ENCODE peak calls at places on chromosome 10, in five cellular contexts. One of them, this sample, is unnamed.

GRCh38 chr10:8071006-8071405 is 16.5 kb downstream of the GATA3 start:
- DNase-seq in astrocyte of the hippocampus: no peak
- DNase-seq in frontal cortex: no peak
- DNase-seq in AML-193: no peak
- DNase-seq in AG09309: no peak
- DNase-seq in this sample: no peak

GRCh38 chr10:69345402-69345801 is 67.1 kb downstream of the HK1 start:
- DNase-seq in AG09309: no peak
- DNase-seq in astrocyte of the hippocampus: no peak
- DNase-seq in frontal cortex: no peak
- DNase-seq in AML-193: no peak
- DNase-seq in this sample: no peak

GRCh38 chr10:59287587-59287986 is 74.8 kb downstream of the FAM13C start:
- DNase-seq in AML-193: no peak
- DNase-seq in astrocyte of the hippocampus: no peak
- DNase-seq in frontal cortex: no peak
- DNase-seq in AG09309: no peak
- DNase-seq in this sample: no peak

GRCh38 chr10:84008878-84009277 is 130.4 kb upstream of the GHITM start:
- DNase-seq in frontal cortex: no peak
- DNase-seq in AG09309: no peak
- DNase-seq in astrocyte of the hippocampus: peak; percentile 10
- DNase-seq in AML-193: peak; percentile 10
- DNase-seq in this sample: peak; percentile 23

GRCh38 chr10:84540617-84541288 is 212.4 kb downstream of the CCSER2 start:
- DNase-seq in AML-193: no peak
- DNase-seq in astrocyte of the hippocampus: peak; percentile 88
- DNase-seq in frontal cortex: peak; percentile 71
- DNase-seq in AG09309: no peak
- DNase-seq in this sample: peak; percentile 60

GRCh38 chr10:111762114-111762513 is 421.5 kb downstream of the GPAM start:
- DNase-seq in AG09309: no peak
- DNase-seq in frontal cortex: no peak
- DNase-seq in astrocyte of the hippocampus: no peak
- DNase-seq in AML-193: no peak
- DNase-seq in this sample: no peak

GRCh38 chr10:71621263-71621751 is 98.3 kb downstream of the C10orf105 start:
- DNase-seq in astrocyte of the hippocampus: peak; percentile 46
- DNase-seq in AG09309: no peak
- DNase-seq in AML-193: no peak
- DNase-seq in frontal cortex: no peak
- DNase-seq in this sample: no peak

GRCh38 chr10:14560274-14560673 is 214.4 kb downstream of the FAM107B start:
- DNase-seq in AG09309: no peak
- DNase-seq in frontal cortex: no peak
- DNase-seq in astrocyte of the hippocampus: no peak
- DNase-seq in AML-193: peak; percentile 39
- DNase-seq in this sample: no peak

GRCh38 chr10:13770760-13771493 is 184.2 kb downstream of the PRPF18 start:
- DNase-seq in frontal cortex: no peak
- DNase-seq in AML-193: no peak
- DNase-seq in AG09309: no peak
- DNase-seq in astrocyte of the hippocampus: no peak
- DNase-seq in this sample: no peak

GRCh38 chr10:77501152-77501845 is 136.3 kb downstream of the KCNMA1 start:
- DNase-seq in AML-193: no peak
- DNase-seq in AG09309: peak; percentile 68
- DNase-seq in astrocyte of the hippocampus: peak; percentile 83
- DNase-seq in frontal cortex: peak; percentile 41
- DNase-seq in this sample: no peak

GRCh38 chr10:50260791-50261281 is 9.5 kb upstream of the ASAH2 start:
- DNase-seq in AML-193: no peak
- DNase-seq in frontal cortex: no peak
- DNase-seq in AG09309: no peak
- DNase-seq in astrocyte of the hippocampus: peak; percentile 7
- DNase-seq in this sample: no peak

GRCh38 chr10:5449227-5449626 is 36.9 kb downstream of the NET1 start:
- DNase-seq in frontal cortex: no peak
- DNase-seq in astrocyte of the hippocampus: no peak
- DNase-seq in AG09309: no peak
- DNase-seq in AML-193: no peak
- DNase-seq in this sample: no peak

This sample was measured in 8988T.